ENCODE peak calls at places on chromosomes 4 and X, in six cellular contexts. Q is PC-3, A is MM.1S, W is hepatocyte, Z is GM23248, R is GM23338. O is an unnamed sample.

GRCh38 chr4:118280501-118281218 is 72.1 kb downstream of the PRSS12 start:
- DNase-seq in Q (peak; percentile 60), A (peak; percentile 49), W (peak; percentile 77), Z (peak; percentile 72), R (peak; percentile 80), O (peak; percentile 65)

GRCh38 chr4:179307297-179308136 is 1865.3 kb upstream of the AGA start:
- DNase-seq in Q (peak; percentile 60), A (peak; percentile 51), W (peak; percentile 63), Z (peak; percentile 41), R (peak; percentile 83), O (peak; percentile 55)

GRCh38 chrX:11757397-11757728 is 674 bp upstream of the MSL3 start:
- DNase-seq in Q (no peak), A (no peak), W (no peak), Z (no peak), R (no peak), O (no peak)

GRCh38 chr4:1297456-1298325 is 8.0 kb downstream of the MAEA start:
- DNase-seq in Q (no peak), A (no peak), W (no peak), Z (no peak), R (peak; percentile 65), O (no peak)

GRCh38 chr4:21765810-21766407 is 182.7 kb downstream of the KCNIP4 start:
- DNase-seq in Q (peak; percentile 79), A (peak; percentile 51), W (peak; percentile 75), Z (peak; percentile 61), R (peak; percentile 89), O (peak; percentile 41)

GRCh38 chrX:131895002-131895401 is 128.1 kb upstream of the STK26 start:
- DNase-seq in Q (peak; percentile 80), A (no peak), W (no peak), Z (peak; percentile 26), R (no peak), O (no peak)

GRCh38 chr4:159048166-159048886 is 54.6 kb upstream of the RAPGEF2 start:
- DNase-seq in Q (peak; percentile 34), A (no peak), W (peak; percentile 69), Z (peak; percentile 85), R (peak; percentile 63), O (no peak)

GRCh38 chrX:154719132-154719675 is 31.7 kb downstream of the GAB3 start:
- DNase-seq in Q (peak; percentile 81), A (no peak), W (no peak), Z (peak; percentile 72), R (no peak), O (no peak)

GRCh38 chr4:108072300-108072699 is 82.6 kb downstream of the HADH start:
- DNase-seq in Q (peak; percentile 4), A (peak; percentile 82), W (peak; percentile 35), Z (no peak), R (no peak), O (peak; percentile 75)
- H3K27ac ChIP-seq in Q (no peak overlapping the region), A (peak overlapping the region; percentile 83), W (no peak overlapping the region), Z (no peak overlapping the region), R (no peak overlapping the region), O (peak overlapping the region; percentile 50)

GRCh38 chr4:156962551-156962974 is 9.0 kb downstream of the PDGFC start:
- DNase-seq in Q (peak; percentile 73), A (no peak), W (peak; percentile 40), Z (peak; percentile 89), R (no peak), O (no peak)
- H3K4me2 ChIP-seq in Q (peak overlapping the region; percentile 57), A (no peak overlapping the region), W (peak overlapping the region; percentile 7), Z (peak overlapping the region; percentile 70), R (no peak overlapping the region), O (no peak overlapping the region)

GRCh38 chr4:42573249-42573648 is 83.7 kb downstream of the ATP8A1 start:
- DNase-seq in Q (no peak), A (no peak), W (no peak), Z (no peak), R (no peak), O (no peak)

GRCh38 chr4:42566835-42567234 is 90.1 kb downstream of the ATP8A1 start:
- DNase-seq in Q (no peak), A (no peak), W (no peak), Z (peak; percentile 9), R (no peak), O (no peak)

GRCh38 chr4:42570221-42570620 is 86.7 kb downstream of the ATP8A1 start:
- DNase-seq in Q (no peak), A (no peak), W (peak; percentile 11), Z (no peak), R (peak; percentile 4), O (no peak)

DNA sequence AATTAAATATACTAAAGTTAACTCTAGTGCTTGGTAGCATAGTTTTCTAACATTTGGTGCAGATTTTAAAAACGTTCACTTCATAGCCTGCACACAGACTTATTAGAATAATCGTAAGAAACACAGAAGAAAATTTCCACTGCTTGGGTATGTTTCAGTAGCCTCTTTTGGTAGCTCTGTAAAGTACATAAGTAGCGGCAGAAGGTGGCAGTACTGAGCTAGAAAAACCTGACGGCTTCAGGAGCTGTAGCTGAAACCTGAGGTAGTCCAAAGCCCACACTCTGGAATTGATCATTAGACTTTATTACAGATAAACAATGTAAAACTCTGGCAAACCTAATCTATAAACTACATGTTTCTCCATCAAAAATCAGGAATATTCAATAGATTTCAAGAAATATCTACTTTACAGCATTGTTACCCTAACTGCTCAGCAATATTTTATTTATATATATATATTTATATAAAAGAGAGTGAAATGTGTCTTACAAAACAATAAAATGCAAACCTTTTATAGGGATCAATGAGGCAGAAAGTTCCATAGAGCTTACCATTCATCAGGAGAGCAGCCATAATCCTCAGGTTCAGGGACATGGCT is 88.2 kb downstream of the ATP8A1 start:
- DNase-seq in Q (peak; percentile 77), A (peak; percentile 75), W (peak; percentile 86), Z (peak; percentile 77), R (peak; percentile 88), O (peak; percentile 84)
- TF ChIP-seq EZH2phosphoT487 in Q (no peak), A (no peak), W (no peak), Z (no peak), R (no peak), O (no peak)

GRCh38 chr4:169366821-169367220 is 96.1 kb upstream of the SH3RF1 start:
- DNase-seq in Q (no peak), A (no peak), W (no peak), Z (peak; percentile 18), R (no peak), O (no peak)
- H3K27ac ChIP-seq in Q (no peak overlapping the region), A (no peak overlapping the region), W (no peak overlapping the region), Z (no peak overlapping the region), R (no peak overlapping the region), O (no peak overlapping the region)

GRCh38 chr4:36024901-36025610 is 219.3 kb downstream of the ARAP2 start:
- DNase-seq in Q (peak; percentile 62), A (no peak), W (no peak), Z (no peak), R (no peak), O (no peak)
- H3K4me2 ChIP-seq in Q (peak overlapping the region; percentile 79), A (no peak overlapping the region), W (no peak overlapping the region), Z (no peak overlapping the region), R (no peak overlapping the region), O (no peak overlapping the region)

GRCh38 chr4:175412744-175413143 is 399.3 kb downstream of the GPM6A start:
- DNase-seq in Q (peak; percentile 80), A (no peak), W (no peak), Z (peak; percentile 76), R (no peak), O (no peak)

GRCh38 chr4:175413561-175413960 is 398.5 kb downstream of the GPM6A start:
- DNase-seq in Q (no peak), A (peak; percentile 17), W (no peak), Z (peak; percentile 27), R (no peak), O (no peak)

GRCh38 chr4:175411251-175411650 is 400.8 kb downstream of the GPM6A start:
- DNase-seq in Q (no peak), A (no peak), W (no peak), Z (peak; percentile 30), R (no peak), O (no peak)

GRCh38 chr4:175412161-175412560 is 399.9 kb downstream of the GPM6A start:
- DNase-seq in Q (peak; percentile 73), A (no peak), W (no peak), Z (peak; percentile 80), R (no peak), O (no peak)

DNA sequence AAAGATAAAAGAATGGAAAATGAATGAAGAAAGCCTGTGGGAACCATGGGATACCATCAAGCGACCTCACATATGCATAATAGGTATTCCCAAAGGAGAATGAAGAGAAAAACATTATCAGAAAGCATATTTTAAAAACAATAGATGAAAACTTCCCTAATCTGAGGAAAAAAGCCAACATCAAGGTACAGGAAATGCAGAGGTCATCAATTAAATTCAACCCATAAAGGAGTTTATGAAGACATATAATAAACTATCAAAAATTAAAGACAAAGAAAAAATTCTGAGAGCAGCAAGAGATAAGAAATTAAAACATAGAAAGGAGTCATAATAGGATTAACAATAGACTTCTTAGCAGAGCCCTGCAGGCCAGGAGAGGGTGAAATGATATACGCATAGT is 397.5 kb downstream of the GPM6A start:
- DNase-seq in Q (no peak), A (no peak), W (no peak), Z (no peak), R (no peak), O (no peak)
- TF ChIP-seq EZH2phosphoT487 in Q (no peak), A (no peak), W (no peak), Z (no peak), R (no peak), O (no peak)

GRCh38 chrX:37787353-37787869 is 7.6 kb downstream of the CYBB start:
- DNase-seq in Q (no peak), A (peak; percentile 36), W (no peak), Z (no peak), R (no peak), O (peak; percentile 66)
- H3K27ac ChIP-seq in Q (no peak overlapping the region), A (peak overlapping the region; percentile 88), W (no peak overlapping the region), Z (no peak overlapping the region), R (no peak overlapping the region), O (peak overlapping the region; percentile 99)

GRCh38 chrX:110318664-110318968 is 731 bp upstream of the AMMECR1 start:
- DNase-seq in Q (peak; percentile 43), A (no peak), W (no peak), Z (no peak), R (no peak), O (peak; percentile 60)
- H3K4me2 ChIP-seq in Q (peak overlapping the region; percentile 90), A (peak overlapping the region; percentile 40), W (peak overlapping the region; percentile 68), Z (peak overlapping the region; percentile 68), R (peak overlapping the region; percentile 79), O (peak overlapping the region; percentile 73)

DNA sequence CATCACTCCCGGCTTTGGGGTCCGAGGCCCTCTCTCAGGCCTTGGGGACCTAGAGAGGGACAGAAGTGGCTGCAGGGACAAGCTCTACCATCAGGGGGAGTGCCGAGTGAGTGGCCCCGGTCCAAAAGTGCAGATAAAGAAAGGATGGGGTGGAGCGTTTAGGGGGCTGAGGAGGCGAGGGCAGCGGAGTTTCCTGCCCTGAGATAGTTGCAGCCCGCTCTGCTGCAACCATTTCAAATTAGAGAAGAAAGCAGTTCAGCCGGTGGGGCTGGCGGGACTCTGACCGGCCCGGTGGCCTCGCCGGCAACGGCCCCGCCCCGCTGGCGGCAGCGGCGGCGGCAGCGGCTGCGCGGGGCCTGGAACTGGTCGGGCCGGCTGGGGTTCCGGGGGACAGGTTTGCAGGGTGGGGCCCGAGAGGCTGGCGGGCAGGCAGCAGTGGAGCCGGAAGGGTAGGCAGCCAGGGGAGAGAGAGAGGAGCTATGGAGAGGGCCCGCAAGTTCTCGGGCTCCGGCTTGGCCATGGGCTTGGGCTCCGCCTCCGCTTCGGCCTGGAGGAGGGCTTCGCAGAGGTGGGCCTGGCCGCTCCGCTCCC is 7.6 kb downstream of the DLG3 start:
- DNase-seq in Q (peak; percentile 63), A (peak; percentile 47), W (peak; percentile 61), Z (peak; percentile 58), R (peak; percentile 77), O (peak; percentile 35)
- TF ChIP-seq EZH2phosphoT487 in Q (no peak), A (no peak), W (no peak), Z (no peak), R (no peak), O (no peak)